ENCODE peak calls at places on chromosomes 1 and 21, in seven cellular contexts. One of them, this sample, is unnamed.

GRCh38 chr1:227440167-227440566 is 121.9 kb upstream of the CDC42BPA start:
- DNase-seq in H1: no peak
- DNase-seq in SK-N-SH: no peak
- DNase-seq in A549: no peak
- DNase-seq in endothelial cell of umbilical vein: peak; percentile 62
- DNase-seq in HepG2: no peak
- DNase-seq in K562: no peak
- DNase-seq in this sample: no peak

GRCh38 chr1:25785321-25786067 is 14.5 kb upstream of the SELENON start:
- DNase-seq in H1: no peak
- DNase-seq in SK-N-SH: no peak
- DNase-seq in A549: no peak
- DNase-seq in endothelial cell of umbilical vein: no peak
- DNase-seq in HepG2: no peak
- DNase-seq in K562: no peak
- DNase-seq in this sample: no peak

GRCh38 chr1:73813726-73814125 is 384.2 kb downstream of the LRRIQ3 start:
- DNase-seq in H1: no peak
- DNase-seq in SK-N-SH: no peak
- DNase-seq in A549: no peak
- DNase-seq in endothelial cell of umbilical vein: no peak
- DNase-seq in HepG2: no peak
- DNase-seq in K562: no peak
- DNase-seq in this sample: no peak

GRCh38 chr21:41316641-41317392 is at the start of gene FAM3B:
- DNase-seq in H1: peak; percentile 83
- DNase-seq in SK-N-SH: peak; percentile 19
- DNase-seq in A549: no peak
- DNase-seq in endothelial cell of umbilical vein: no peak
- DNase-seq in HepG2: no peak
- DNase-seq in K562: no peak
- DNase-seq in this sample: no peak

GRCh38 chr21:37198989-37199924 is 67.9 kb downstream of the VPS26C start:
- DNase-seq in H1: no peak
- DNase-seq in SK-N-SH: peak; percentile 17
- DNase-seq in A549: no peak
- DNase-seq in endothelial cell of umbilical vein: peak; percentile 53
- DNase-seq in HepG2: no peak
- DNase-seq in K562: no peak
- DNase-seq in this sample: no peak

GRCh38 chr1:110672001-110672752 is 2.6 kb downstream of the KCNA3 start:
- DNase-seq in H1: peak; percentile 52
- DNase-seq in SK-N-SH: peak; percentile 83
- DNase-seq in A549: no peak
- DNase-seq in endothelial cell of umbilical vein: no peak
- DNase-seq in HepG2: no peak
- DNase-seq in K562: peak; percentile 22
- DNase-seq in this sample: no peak

GRCh38 chr1:233361876-233362275 is 34.4 kb downstream of the MAP3K21 start:
- DNase-seq in H1: no peak
- DNase-seq in SK-N-SH: no peak
- DNase-seq in A549: no peak
- DNase-seq in endothelial cell of umbilical vein: no peak
- DNase-seq in HepG2: no peak
- DNase-seq in K562: no peak
- DNase-seq in this sample: no peak

GRCh38 chr1:210792703-210793102 is 341.2 kb downstream of the KCNH1 start:
- DNase-seq in H1: no peak
- DNase-seq in SK-N-SH: no peak
- DNase-seq in A549: peak; percentile 64
- DNase-seq in endothelial cell of umbilical vein: no peak
- DNase-seq in HepG2: no peak
- DNase-seq in K562: no peak
- DNase-seq in this sample: peak; percentile 6

GRCh38 chr1:210821615-210822014 is 312.3 kb downstream of the KCNH1 start:
- DNase-seq in H1: no peak
- DNase-seq in SK-N-SH: no peak
- DNase-seq in A549: no peak
- DNase-seq in endothelial cell of umbilical vein: no peak
- DNase-seq in HepG2: no peak
- DNase-seq in K562: no peak
- DNase-seq in this sample: no peak

GRCh38 chr1:5921129-5921528 is 71.1 kb downstream of the NPHP4 start:
- DNase-seq in H1: no peak
- DNase-seq in SK-N-SH: no peak
- DNase-seq in A549: no peak
- DNase-seq in endothelial cell of umbilical vein: no peak
- DNase-seq in HepG2: no peak
- DNase-seq in K562: no peak
- DNase-seq in this sample: no peak

GRCh38 chr1:31792541-31792940 is 23.3 kb downstream of the SPOCD1 start:
- DNase-seq in H1: no peak
- DNase-seq in SK-N-SH: no peak
- DNase-seq in A549: no peak
- DNase-seq in endothelial cell of umbilical vein: no peak
- DNase-seq in HepG2: no peak
- DNase-seq in K562: no peak
- DNase-seq in this sample: no peak

GRCh38 chr1:209609403-209610377 is 26.2 kb downstream of the CAMK1G start:
- DNase-seq in H1: no peak
- DNase-seq in SK-N-SH: no peak
- DNase-seq in A549: no peak
- DNase-seq in endothelial cell of umbilical vein: no peak
- DNase-seq in HepG2: no peak
- DNase-seq in K562: no peak
- DNase-seq in this sample: no peak

GRCh38 chr1:27686223-27686990 is 14.4 kb upstream of the IFI6 start:
- DNase-seq in H1: no peak
- DNase-seq in SK-N-SH: no peak
- DNase-seq in A549: no peak
- DNase-seq in endothelial cell of umbilical vein: no peak
- DNase-seq in HepG2: no peak
- DNase-seq in K562: no peak
- DNase-seq in this sample: no peak

GRCh38 chr1:65049941-65050713 is 83.8 kb upstream of the JAK1 start:
- DNase-seq in H1: no peak
- DNase-seq in SK-N-SH: no peak
- DNase-seq in A549: no peak
- DNase-seq in endothelial cell of umbilical vein: no peak
- DNase-seq in HepG2: no peak
- DNase-seq in K562: no peak
- DNase-seq in this sample: no peak

GRCh38 chr1:150612014-150612345 is 17.4 kb downstream of the ENSA start:
- DNase-seq in H1: no peak
- DNase-seq in SK-N-SH: no peak
- DNase-seq in A549: no peak
- DNase-seq in endothelial cell of umbilical vein: no peak
- DNase-seq in HepG2: no peak
- DNase-seq in K562: no peak
- DNase-seq in this sample: no peak

GRCh38 chr1:204358145-204358544 is 1.6 kb downstream of the PLEKHA6 start:
- DNase-seq in H1: no peak
- DNase-seq in SK-N-SH: peak; percentile 70
- DNase-seq in A549: no peak
- DNase-seq in endothelial cell of umbilical vein: no peak
- DNase-seq in HepG2: no peak
- DNase-seq in K562: no peak
- DNase-seq in this sample: no peak

GRCh38 chr1:43522776-43523480 is 7.8 kb upstream of the PTPRF start:
- DNase-seq in H1: no peak
- DNase-seq in SK-N-SH: no peak
- DNase-seq in A549: peak; percentile 97
- DNase-seq in endothelial cell of umbilical vein: no peak
- DNase-seq in HepG2: peak; percentile 86
- DNase-seq in K562: peak; percentile 96
- DNase-seq in this sample: no peak

GRCh38 chr1:202133521-202133920 is 10.8 kb downstream of the GPR37L1 start:
- DNase-seq in H1: no peak
- DNase-seq in SK-N-SH: no peak
- DNase-seq in A549: no peak
- DNase-seq in endothelial cell of umbilical vein: no peak
- DNase-seq in HepG2: no peak
- DNase-seq in K562: no peak
- DNase-seq in this sample: no peak

GRCh38 chr1:201896951-201897391 is 8.3 kb downstream of the SHISA4 start:
- DNase-seq in H1: no peak
- DNase-seq in SK-N-SH: no peak
- DNase-seq in A549: no peak
- DNase-seq in endothelial cell of umbilical vein: no peak
- DNase-seq in HepG2: no peak
- DNase-seq in K562: no peak
- DNase-seq in this sample: no peak

GRCh38 chr1:99979071-99979470 is 9.3 kb downstream of the SLC35A3 start:
- DNase-seq in H1: no peak
- DNase-seq in SK-N-SH: no peak
- DNase-seq in A549: no peak
- DNase-seq in endothelial cell of umbilical vein: no peak
- DNase-seq in HepG2: no peak
- DNase-seq in K562: no peak
- DNase-seq in this sample: no peak

GRCh38 chr1:30166194-30166593 is 557.2 kb downstream of the MATN1 start:
- DNase-seq in H1: no peak
- DNase-seq in SK-N-SH: no peak
- DNase-seq in A549: no peak
- DNase-seq in endothelial cell of umbilical vein: no peak
- DNase-seq in HepG2: no peak
- DNase-seq in K562: no peak
- DNase-seq in this sample: no peak

DNA sequence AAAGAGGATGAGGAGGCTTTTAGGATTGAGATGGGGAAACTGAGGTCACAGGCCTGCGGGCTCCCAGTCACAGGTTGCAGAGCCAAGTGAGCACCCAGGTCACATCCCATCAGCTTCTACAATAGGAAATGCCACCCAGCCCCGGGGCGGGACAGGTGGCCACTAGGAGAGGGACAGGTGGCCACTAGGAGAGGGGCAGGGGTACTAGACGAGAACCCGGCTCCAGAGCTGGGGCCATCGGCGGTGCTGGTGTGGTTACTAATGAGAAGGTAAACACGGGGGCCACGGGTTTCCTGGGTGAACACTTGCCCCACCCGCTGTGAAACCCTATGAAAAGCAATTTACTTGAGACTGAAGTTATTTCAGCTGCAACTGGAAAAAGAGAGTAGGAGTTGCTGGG is 52.4 kb downstream of the MRPL37 start:
- DNase-seq in H1: no peak
- DNase-seq in SK-N-SH: no peak
- DNase-seq in A549: no peak
- DNase-seq in endothelial cell of umbilical vein: no peak
- DNase-seq in HepG2: no peak
- DNase-seq in K562: no peak
- DNase-seq in this sample: no peak
- TF ChIP-seq MAX in H1: no peak
- TF ChIP-seq MAX in SK-N-SH: no peak
- TF ChIP-seq MAX in A549: no peak
- TF ChIP-seq MAX in endothelial cell of umbilical vein: no peak
- TF ChIP-seq MAX in HepG2: no peak
- TF ChIP-seq MAX in K562: no peak
- TF ChIP-seq MAX in this sample: no peak

GRCh38 chr1:84705503-84705902 is 15.2 kb upstream of the SSX2IP start:
- DNase-seq in H1: no peak
- DNase-seq in SK-N-SH: no peak
- DNase-seq in A549: no peak
- DNase-seq in endothelial cell of umbilical vein: no peak
- DNase-seq in HepG2: no peak
- DNase-seq in K562: no peak
- DNase-seq in this sample: no peak
- H3K4me3 ChIP-seq in H1: no peak overlapping the region
- H3K4me3 ChIP-seq in SK-N-SH: no peak overlapping the region
- H3K4me3 ChIP-seq in A549: no peak overlapping the region
- H3K4me3 ChIP-seq in endothelial cell of umbilical vein: no peak overlapping the region
- H3K4me3 ChIP-seq in HepG2: no peak overlapping the region
- H3K4me3 ChIP-seq in K562: no peak overlapping the region
- H3K4me3 ChIP-seq in this sample: no peak overlapping the region

GRCh38 chr1:173190101-173190895 is 16.8 kb downstream of the TNFSF4 start:
- DNase-seq in H1: no peak
- DNase-seq in SK-N-SH: no peak
- DNase-seq in A549: peak; percentile 11
- DNase-seq in endothelial cell of umbilical vein: peak; percentile 99
- DNase-seq in HepG2: peak; percentile 85
- DNase-seq in K562: no peak
- DNase-seq in this sample: no peak
- TF ChIP-seq MAX in H1: no peak
- TF ChIP-seq MAX in SK-N-SH: peak; percentile 97
- TF ChIP-seq MAX in A549: peak; percentile 87
- TF ChIP-seq MAX in endothelial cell of umbilical vein: peak; percentile 94
- TF ChIP-seq MAX in HepG2: peak; percentile 97
- TF ChIP-seq MAX in K562: no peak
- TF ChIP-seq MAX in this sample: no peak

GRCh38 chr1:181113061-181113695 is 24.7 kb downstream of the IER5 start:
- DNase-seq in H1: no peak
- DNase-seq in SK-N-SH: peak; percentile 63
- DNase-seq in A549: peak; percentile 85
- DNase-seq in endothelial cell of umbilical vein: no peak
- DNase-seq in HepG2: peak; percentile 13
- DNase-seq in K562: peak; percentile 74
- DNase-seq in this sample: no peak

GRCh38 chr1:181115367-181115684 is 26.8 kb downstream of the IER5 start:
- DNase-seq in H1: no peak
- DNase-seq in SK-N-SH: no peak
- DNase-seq in A549: no peak
- DNase-seq in endothelial cell of umbilical vein: no peak
- DNase-seq in HepG2: no peak
- DNase-seq in K562: no peak
- DNase-seq in this sample: no peak

GRCh38 chr1:181114574-181115366 is 26.3 kb downstream of the IER5 start:
- DNase-seq in H1: no peak
- DNase-seq in SK-N-SH: no peak
- DNase-seq in A549: no peak
- DNase-seq in endothelial cell of umbilical vein: no peak
- DNase-seq in HepG2: no peak
- DNase-seq in K562: no peak
- DNase-seq in this sample: no peak

GRCh38 chr1:181111559-181111958 is 23.1 kb downstream of the IER5 start:
- DNase-seq in H1: no peak
- DNase-seq in SK-N-SH: no peak
- DNase-seq in A549: no peak
- DNase-seq in endothelial cell of umbilical vein: no peak
- DNase-seq in HepG2: peak; percentile 13
- DNase-seq in K562: no peak
- DNase-seq in this sample: no peak

GRCh38 chr1:181112071-181112929 is 23.8 kb downstream of the IER5 start:
- DNase-seq in H1: no peak
- DNase-seq in SK-N-SH: no peak
- DNase-seq in A549: peak; percentile 97
- DNase-seq in endothelial cell of umbilical vein: peak; percentile 87
- DNase-seq in HepG2: peak; percentile 97
- DNase-seq in K562: peak; percentile 82
- DNase-seq in this sample: peak; percentile 92
- H3K4me3 ChIP-seq in H1: no peak overlapping the region
- H3K4me3 ChIP-seq in SK-N-SH: no peak overlapping the region
- H3K4me3 ChIP-seq in A549: peak overlapping the region; percentile 14
- H3K4me3 ChIP-seq in endothelial cell of umbilical vein: no peak overlapping the region
- H3K4me3 ChIP-seq in HepG2: no peak overlapping the region
- H3K4me3 ChIP-seq in K562: no peak overlapping the region
- H3K4me3 ChIP-seq in this sample: no peak overlapping the region